ENCODE peak calls at places on chromosomes 11 and 22, in four cellular contexts. N is HepG2, J is K562, E is A549. C is an unnamed sample.

GRCh38 chr11:114553642-114554041 is 6.0 kb downstream of the NXPE1 start:
- DNase-seq in E (no peak), N (no peak), J (no peak), C (no peak)

GRCh38 chr22:29733362-29734322 is 13.8 kb downstream of the CABP7 start:
- DNase-seq in J (peak; percentile 53), E (no peak), N (no peak), C (no peak)

GRCh38 chr11:61955031-61955415 is 4.9 kb downstream of the BEST1 start:
- DNase-seq in N (peak; percentile 59), E (peak; percentile 70), J (peak; percentile 40), C (no peak)

GRCh38 chr11:1920909-1921575 is 1.5 kb downstream of the TNNT3 start:
- DNase-seq in J (no peak), E (no peak), N (no peak), C (no peak)

GRCh38 chr11:104343578-104343977 is 179.6 kb upstream of the PDGFD start:
- DNase-seq in N (no peak), J (no peak), E (peak; percentile 0), C (peak; percentile 31)

GRCh38 chr11:44322243-44322642 is 12.3 kb upstream of the ALX4 start:
- DNase-seq in N (no peak), J (no peak), E (no peak), C (no peak)

GRCh38 chr22:50481045-50481439 is 301 bp upstream of the ADM2 start:
- DNase-seq in E (no peak), J (no peak), N (no peak), C (no peak)

GRCh38 chr11:64583296-64584262 is 7.4 kb upstream of the SLC22A12 start:
- DNase-seq in J (peak; percentile 32), N (no peak), E (no peak), C (no peak)

GRCh38 chr11:92457250-92457649 is 232.6 kb downstream of the FAT3 start:
- DNase-seq in J (no peak), E (no peak), N (no peak), C (no peak)

GRCh38 chr11:6703247-6704063 is 20.3 kb upstream of the MRPL17 start:
- DNase-seq in N (peak; percentile 64), J (peak; percentile 48), E (peak; percentile 71), C (peak; percentile 24)

GRCh38 chr22:35160268-35160667 is 94.3 kb downstream of the ISX start:
- DNase-seq in E (no peak), J (no peak), N (no peak), C (no peak)

GRCh38 chr22:19398206-19398605 is 33.3 kb downstream of the HIRA start:
- DNase-seq in N (no peak), J (no peak), E (no peak), C (no peak)

DNA sequence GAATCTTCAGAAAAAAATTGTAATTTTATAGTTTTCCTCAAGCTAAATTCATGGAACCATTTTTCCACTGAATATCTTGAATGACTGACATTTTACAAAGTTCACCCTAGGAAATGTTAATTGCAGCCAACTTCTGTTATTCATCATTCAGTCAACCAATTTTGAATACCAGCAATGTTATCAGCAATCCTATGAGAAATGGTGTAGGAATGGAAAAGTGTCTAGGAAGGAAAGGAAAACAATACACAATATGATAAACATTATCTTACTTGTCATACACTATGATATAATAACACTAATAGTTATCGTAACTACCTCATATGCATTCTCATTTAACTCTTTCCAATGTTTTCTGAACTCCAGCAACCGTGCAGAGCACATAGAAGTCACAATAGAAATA is 790.5 kb upstream of the LRRC4C start:
- DNase-seq in J (no peak), E (no peak), N (no peak), C (no peak)
- H3K4me2 ChIP-seq in J (no peak overlapping the region), E (no peak overlapping the region), N (no peak overlapping the region), C (no peak overlapping the region)

GRCh38 chr11:19474211-19474610 is 233.5 kb upstream of the E2F8 start:
- DNase-seq in N (no peak), E (no peak), J (no peak), C (no peak)

GRCh38 chr11:19472679-19473078 is 231.9 kb upstream of the E2F8 start:
- DNase-seq in E (no peak), J (no peak), N (no peak), C (no peak)

DNA sequence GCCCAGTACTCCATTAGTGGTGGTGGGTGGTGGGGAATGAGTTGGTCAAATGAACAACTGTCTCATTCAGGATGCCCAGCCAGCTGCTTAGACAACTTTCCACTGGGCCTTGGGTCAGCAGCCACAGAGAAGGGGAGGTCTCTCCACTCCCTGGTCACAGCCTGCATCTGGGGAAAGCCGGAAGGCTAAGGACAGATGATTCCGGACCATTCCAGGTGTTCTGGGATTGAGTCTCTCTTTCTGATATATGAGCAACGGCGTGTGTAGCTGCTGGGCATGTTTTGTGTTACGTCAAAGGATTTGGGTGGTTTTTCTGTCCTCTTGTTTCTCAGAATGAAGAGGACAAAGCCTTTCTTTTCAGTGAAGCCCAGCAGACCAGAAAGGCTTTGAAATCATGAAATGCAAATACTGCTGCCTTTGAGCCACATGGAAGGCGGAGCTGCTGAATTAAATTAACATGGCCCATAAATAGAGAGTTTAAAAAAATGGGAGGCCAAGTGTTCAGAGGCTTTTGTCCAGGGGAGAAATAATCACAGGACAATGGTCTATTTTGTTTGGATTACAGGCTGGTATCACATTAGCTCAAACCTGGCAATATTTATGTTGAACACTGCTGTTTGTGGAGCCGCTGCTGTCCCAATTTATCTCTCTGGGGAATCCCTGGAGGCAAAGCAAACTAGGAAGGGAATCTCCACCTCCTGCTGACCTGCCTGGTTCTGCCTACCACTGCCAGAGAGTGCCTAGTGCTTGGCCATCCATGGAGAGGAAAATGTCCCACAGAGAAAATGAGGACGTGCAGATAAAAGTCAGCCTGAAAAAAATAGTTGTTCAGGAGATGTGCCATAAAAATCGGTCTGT is 234.4 kb upstream of the E2F8 start:
- DNase-seq in N (no peak), E (no peak), J (no peak), C (no peak)
- TF ChIP-seq RAD21 in N (no peak), E (no peak), J (no peak), C (no peak)

GRCh38 chr11:76233936-76234703 is 27.8 kb upstream of the WNT11 start:
- DNase-seq in J (peak; percentile 56), E (no peak), N (no peak), C (no peak)
- TF ChIP-seq CTCF in J (no peak), E (no peak), N (no peak), C (no peak)

GRCh38 chr11:78226684-78227680 is 38.3 kb downstream of the USP35 start:
- DNase-seq in J (no peak), N (no peak), E (no peak), C (no peak)
- H3K4me2 ChIP-seq in J (no peak overlapping the region), N (no peak overlapping the region), E (no peak overlapping the region), C (no peak overlapping the region)

GRCh38 chr11:83831929-83832328 is 545.8 kb upstream of the CCDC90B start:
- DNase-seq in N (no peak), E (no peak), J (no peak), C (no peak)

GRCh38 chr11:83827940-83828554 is 541.9 kb upstream of the CCDC90B start:
- DNase-seq in N (peak; percentile 42), E (peak; percentile 15), J (peak; percentile 30), C (peak; percentile 18)

GRCh38 chr11:83823461-83824025 is 537.4 kb upstream of the CCDC90B start:
- DNase-seq in E (no peak), J (no peak), N (no peak), C (no peak)

GRCh38 chr11:83827520-83827919 is 541.4 kb upstream of the CCDC90B start:
- DNase-seq in E (no peak), N (no peak), J (no peak), C (no peak)

GRCh38 chr11:83826078-83826477 is 539.9 kb upstream of the CCDC90B start:
- DNase-seq in E (no peak), N (no peak), J (no peak), C (no peak)
- TF ChIP-seq RAD21 in E (no peak), N (no peak), J (no peak), C (no peak)

DNA sequence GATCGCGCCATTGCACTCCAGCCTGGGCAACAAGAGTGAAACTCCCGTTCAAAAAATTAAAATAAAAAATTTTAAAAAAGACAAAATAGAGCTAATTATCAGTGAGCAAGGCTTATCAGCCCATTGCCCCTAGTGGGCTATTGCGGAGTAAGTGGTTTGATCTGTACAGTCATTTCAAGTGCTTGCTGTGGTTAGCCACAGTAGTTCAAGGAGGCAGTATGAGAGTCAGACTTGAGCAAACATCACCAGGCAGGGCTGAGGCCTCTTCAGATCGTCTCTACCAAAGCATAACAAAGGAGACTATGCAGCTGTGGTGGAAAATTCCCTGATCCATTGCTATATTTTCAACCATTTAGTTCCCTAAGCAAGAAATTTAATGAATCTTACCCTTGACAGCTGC is 4.3 kb upstream of the SBF2 start:
- DNase-seq in J (peak; percentile 11), N (peak; percentile 42), E (no peak), C (no peak)
- TF ChIP-seq CTCF in J (no peak), N (no peak), E (no peak), C (no peak)

GRCh38 chr11:96292291-96293010 is 50.5 kb downstream of the MAML2 start:
- DNase-seq in E (no peak), J (no peak), N (no peak), C (no peak)

GRCh38 chr11:96290631-96291030 is 52.4 kb downstream of the MAML2 start:
- DNase-seq in N (no peak), J (no peak), E (no peak), C (no peak)

GRCh38 chr11:96293109-96293508 is 49.9 kb downstream of the MAML2 start:
- DNase-seq in N (no peak), J (no peak), E (no peak), C (no peak)

GRCh38 chr11:96293583-96293982 is 49.4 kb downstream of the MAML2 start:
- DNase-seq in N (no peak), E (no peak), J (no peak), C (no peak)

DNA sequence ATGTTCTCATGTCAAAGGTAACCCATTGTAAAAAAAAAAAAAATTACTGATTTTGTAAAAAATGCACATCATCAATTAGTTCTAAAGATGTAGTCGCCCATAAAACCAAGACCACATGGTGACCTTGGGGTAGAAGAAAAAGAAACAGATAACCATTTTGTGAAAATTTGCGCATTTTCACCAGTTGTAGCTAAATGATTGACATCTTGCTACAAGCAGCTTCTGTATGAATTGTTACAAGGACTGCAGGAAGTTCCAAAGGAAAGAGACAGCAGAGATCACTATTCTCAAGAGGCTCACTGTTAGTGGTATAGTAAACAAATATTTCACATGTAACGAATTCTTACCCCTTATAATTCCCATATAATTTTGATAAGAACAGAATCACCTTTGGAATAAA is 48.7 kb downstream of the MAML2 start:
- DNase-seq in N (no peak), J (no peak), E (no peak), C (no peak)
- H3K4me2 ChIP-seq in N (no peak overlapping the region), J (no peak overlapping the region), E (no peak overlapping the region), C (no peak overlapping the region)

GRCh38 chr11:132898021-132898420 is 634.3 kb downstream of the OPCML start:
- DNase-seq in N (no peak), E (no peak), J (no peak), C (no peak)

GRCh38 chr11:132898676-132899075 is 633.6 kb downstream of the OPCML start:
- DNase-seq in E (no peak), N (no peak), J (no peak), C (no peak)

GRCh38 chr11:132895340-132895739 is 637.0 kb downstream of the OPCML start:
- DNase-seq in N (no peak), E (no peak), J (no peak), C (no peak)

DNA sequence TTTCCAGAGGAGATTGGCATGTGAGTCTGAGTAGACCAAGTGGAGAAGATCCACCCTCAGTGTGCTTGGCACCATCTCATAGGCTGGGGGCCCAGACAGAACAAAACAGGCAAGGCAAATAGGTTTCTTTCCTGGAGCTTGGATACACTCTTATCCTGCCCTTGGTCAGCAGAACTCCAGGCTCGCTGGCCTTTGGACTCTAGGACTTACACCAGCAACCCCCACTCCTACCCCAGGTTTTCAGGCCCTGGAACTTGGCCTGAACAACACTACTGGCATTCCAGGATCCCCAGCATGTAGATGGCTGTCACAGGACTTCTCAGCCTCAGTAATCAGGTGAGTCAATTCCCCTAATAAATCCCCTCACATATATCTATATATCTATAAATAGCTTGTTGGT is 637.7 kb downstream of the OPCML start:
- DNase-seq in J (no peak), E (no peak), N (no peak), C (no peak)
- TF ChIP-seq RAD21 in J (no peak), E (no peak), N (no peak), C (no peak)

C was measured in HCT116.